ENCODE peak calls at places on chromosome 5, in seven cellular contexts. One of them, this sample, is unnamed.

GRCh38 chr5:34789021-34789531 is 49.9 kb upstream of the TTC23L start:
- DNase-seq in sigmoid colon: no peak
- DNase-seq in GM12891: no peak
- DNase-seq in transverse colon: no peak
- DNase-seq in right lobe of liver: no peak
- DNase-seq in A549: no peak
- DNase-seq in adrenal gland: peak; percentile 84
- DNase-seq in this sample: no peak

GRCh38 chr5:68656936-68657857 is 436.6 kb upstream of the SLC30A5 start:
- DNase-seq in transverse colon: no peak
- DNase-seq in A549: no peak
- DNase-seq in adrenal gland: no peak
- DNase-seq in right lobe of liver: no peak
- DNase-seq in sigmoid colon: no peak
- DNase-seq in GM12891: no peak
- DNase-seq in this sample: no peak

GRCh38 chr5:141747646-141748229 is 65.7 kb upstream of the ARAP3 start:
- DNase-seq in GM12891: no peak
- DNase-seq in A549: no peak
- DNase-seq in sigmoid colon: no peak
- DNase-seq in right lobe of liver: no peak
- DNase-seq in transverse colon: no peak
- DNase-seq in adrenal gland: no peak
- DNase-seq in this sample: no peak

GRCh38 chr5:85814596-85814995 is 803.1 kb upstream of the COX7C start:
- DNase-seq in adrenal gland: no peak
- DNase-seq in GM12891: no peak
- DNase-seq in sigmoid colon: no peak
- DNase-seq in A549: no peak
- DNase-seq in transverse colon: no peak
- DNase-seq in right lobe of liver: no peak
- DNase-seq in this sample: no peak

GRCh38 chr5:2317540-2317939 is 433.9 kb downstream of the IRX2 start:
- DNase-seq in A549: no peak
- DNase-seq in adrenal gland: no peak
- DNase-seq in transverse colon: no peak
- DNase-seq in sigmoid colon: no peak
- DNase-seq in GM12891: no peak
- DNase-seq in right lobe of liver: no peak
- DNase-seq in this sample: no peak

GRCh38 chr5:28344803-28345433 is 1306.5 kb upstream of the CDH9 start:
- DNase-seq in sigmoid colon: no peak
- DNase-seq in A549: no peak
- DNase-seq in GM12891: no peak
- DNase-seq in transverse colon: no peak
- DNase-seq in right lobe of liver: no peak
- DNase-seq in adrenal gland: no peak
- DNase-seq in this sample: no peak

GRCh38 chr5:53059281-53059680 is 50.3 kb downstream of the MOCS2 start:
- DNase-seq in GM12891: no peak
- DNase-seq in transverse colon: no peak
- DNase-seq in adrenal gland: no peak
- DNase-seq in sigmoid colon: no peak
- DNase-seq in A549: no peak
- DNase-seq in right lobe of liver: no peak
- DNase-seq in this sample: no peak

GRCh38 chr5:74894351-74894750 is 28.2 kb upstream of the FAM169A start:
- DNase-seq in transverse colon: no peak
- DNase-seq in GM12891: no peak
- DNase-seq in adrenal gland: no peak
- DNase-seq in sigmoid colon: no peak
- DNase-seq in right lobe of liver: no peak
- DNase-seq in A549: no peak
- DNase-seq in this sample: no peak

GRCh38 chr5:93162201-93162654 is 418.8 kb downstream of the NR2F1-AS1 start:
- DNase-seq in transverse colon: no peak
- DNase-seq in GM12891: no peak
- DNase-seq in adrenal gland: no peak
- DNase-seq in sigmoid colon: no peak
- DNase-seq in A549: no peak
- DNase-seq in right lobe of liver: no peak
- DNase-seq in this sample: no peak

GRCh38 chr5:168471785-168472184 is 14.5 kb upstream of the RARS1 start:
- DNase-seq in A549: no peak
- DNase-seq in right lobe of liver: no peak
- DNase-seq in sigmoid colon: no peak
- DNase-seq in GM12891: no peak
- DNase-seq in adrenal gland: no peak
- DNase-seq in transverse colon: no peak
- DNase-seq in this sample: no peak

GRCh38 chr5:39631948-39632347 is 207.2 kb upstream of the DAB2 start:
- DNase-seq in GM12891: no peak
- DNase-seq in adrenal gland: no peak
- DNase-seq in right lobe of liver: no peak
- DNase-seq in transverse colon: no peak
- DNase-seq in A549: no peak
- DNase-seq in sigmoid colon: no peak
- DNase-seq in this sample: no peak

GRCh38 chr5:178090856-178091255 is 22.5 kb upstream of the N4BP3 start:
- DNase-seq in transverse colon: no peak
- DNase-seq in GM12891: no peak
- DNase-seq in sigmoid colon: no peak
- DNase-seq in right lobe of liver: no peak
- DNase-seq in adrenal gland: no peak
- DNase-seq in A549: no peak
- DNase-seq in this sample: no peak

GRCh38 chr5:146451411-146451810 is 4.3 kb downstream of the TCERG1 start:
- DNase-seq in GM12891: no peak
- DNase-seq in right lobe of liver: no peak
- DNase-seq in A549: no peak
- DNase-seq in transverse colon: no peak
- DNase-seq in sigmoid colon: no peak
- DNase-seq in adrenal gland: no peak
- DNase-seq in this sample: no peak

GRCh38 chr5:23028445-23028844 is 175.3 kb upstream of the CDH12 start:
- DNase-seq in adrenal gland: no peak
- DNase-seq in GM12891: no peak
- DNase-seq in sigmoid colon: no peak
- DNase-seq in transverse colon: no peak
- DNase-seq in right lobe of liver: no peak
- DNase-seq in A549: no peak
- DNase-seq in this sample: no peak

GRCh38 chr5:163649522-163649921 is 144.1 kb downstream of the MAT2B start:
- DNase-seq in sigmoid colon: no peak
- DNase-seq in right lobe of liver: no peak
- DNase-seq in adrenal gland: no peak
- DNase-seq in GM12891: no peak
- DNase-seq in A549: no peak
- DNase-seq in transverse colon: no peak
- DNase-seq in this sample: no peak

GRCh38 chr5:136729901-136730355 is 364.6 kb upstream of the TRPC7 start:
- DNase-seq in adrenal gland: peak; percentile 24
- DNase-seq in transverse colon: no peak
- DNase-seq in right lobe of liver: no peak
- DNase-seq in A549: peak; percentile 28
- DNase-seq in GM12891: no peak
- DNase-seq in sigmoid colon: no peak
- DNase-seq in this sample: no peak

GRCh38 chr5:118486647-118487046 is 501.7 kb downstream of the DTWD2 start:
- DNase-seq in right lobe of liver: no peak
- DNase-seq in sigmoid colon: no peak
- DNase-seq in transverse colon: no peak
- DNase-seq in GM12891: no peak
- DNase-seq in adrenal gland: no peak
- DNase-seq in A549: no peak
- DNase-seq in this sample: no peak

GRCh38 chr5:178474562-178475184 is 115.5 kb downstream of the COL23A1 start:
- DNase-seq in GM12891: no peak
- DNase-seq in adrenal gland: no peak
- DNase-seq in transverse colon: no peak
- DNase-seq in sigmoid colon: no peak
- DNase-seq in A549: no peak
- DNase-seq in right lobe of liver: no peak
- DNase-seq in this sample: no peak

GRCh38 chr5:135596788-135597187 is 18.0 kb upstream of the CXCL14 start:
- DNase-seq in sigmoid colon: no peak
- DNase-seq in right lobe of liver: no peak
- DNase-seq in GM12891: no peak
- DNase-seq in A549: no peak
- DNase-seq in transverse colon: no peak
- DNase-seq in adrenal gland: peak; percentile 31
- DNase-seq in this sample: no peak

GRCh38 chr5:175247146-175247545 is 196.8 kb downstream of the DRD1 start:
- DNase-seq in adrenal gland: no peak
- DNase-seq in transverse colon: no peak
- DNase-seq in GM12891: no peak
- DNase-seq in right lobe of liver: no peak
- DNase-seq in A549: no peak
- DNase-seq in sigmoid colon: no peak
- DNase-seq in this sample: no peak

GRCh38 chr5:115402822-115403577 is 106.5 kb upstream of the CCDC112 start:
- DNase-seq in GM12891: no peak
- DNase-seq in right lobe of liver: no peak
- DNase-seq in adrenal gland: no peak
- DNase-seq in sigmoid colon: no peak
- DNase-seq in A549: no peak
- DNase-seq in transverse colon: no peak
- DNase-seq in this sample: no peak

GRCh38 chr5:143355710-143356109 is 47.8 kb downstream of the NR3C1 start:
- DNase-seq in sigmoid colon: peak; percentile 82
- DNase-seq in right lobe of liver: peak; percentile 57
- DNase-seq in transverse colon: peak; percentile 46
- DNase-seq in GM12891: no peak
- DNase-seq in adrenal gland: peak; percentile 76
- DNase-seq in A549: peak; percentile 93
- DNase-seq in this sample: peak; percentile 61

GRCh38 chr5:108557686-108558085 is 175.8 kb upstream of the FBXL17 start:
- DNase-seq in sigmoid colon: no peak
- DNase-seq in right lobe of liver: no peak
- DNase-seq in transverse colon: no peak
- DNase-seq in adrenal gland: no peak
- DNase-seq in A549: no peak
- DNase-seq in GM12891: no peak
- DNase-seq in this sample: no peak

GRCh38 chr5:74167206-74167929 is 473.2 kb downstream of the ENC1 start:
- DNase-seq in sigmoid colon: no peak
- DNase-seq in right lobe of liver: no peak
- DNase-seq in transverse colon: no peak
- DNase-seq in A549: peak; percentile 6
- DNase-seq in GM12891: no peak
- DNase-seq in adrenal gland: no peak
- DNase-seq in this sample: no peak

GRCh38 chr5:56123531-56124243 is 109.4 kb downstream of the ANKRD55 start:
- DNase-seq in adrenal gland: peak; percentile 92
- DNase-seq in sigmoid colon: peak; percentile 73
- DNase-seq in right lobe of liver: peak; percentile 55
- DNase-seq in transverse colon: peak; percentile 18
- DNase-seq in GM12891: no peak
- DNase-seq in A549: peak; percentile 98
- DNase-seq in this sample: peak; percentile 67
- TF ChIP-seq POLR2A in adrenal gland: no peak
- TF ChIP-seq POLR2A in sigmoid colon: no peak
- TF ChIP-seq POLR2A in right lobe of liver: no peak
- TF ChIP-seq POLR2A in transverse colon: no peak
- TF ChIP-seq POLR2A in GM12891: no peak
- TF ChIP-seq POLR2A in A549: no peak
- TF ChIP-seq POLR2A in this sample: no peak

DNA sequence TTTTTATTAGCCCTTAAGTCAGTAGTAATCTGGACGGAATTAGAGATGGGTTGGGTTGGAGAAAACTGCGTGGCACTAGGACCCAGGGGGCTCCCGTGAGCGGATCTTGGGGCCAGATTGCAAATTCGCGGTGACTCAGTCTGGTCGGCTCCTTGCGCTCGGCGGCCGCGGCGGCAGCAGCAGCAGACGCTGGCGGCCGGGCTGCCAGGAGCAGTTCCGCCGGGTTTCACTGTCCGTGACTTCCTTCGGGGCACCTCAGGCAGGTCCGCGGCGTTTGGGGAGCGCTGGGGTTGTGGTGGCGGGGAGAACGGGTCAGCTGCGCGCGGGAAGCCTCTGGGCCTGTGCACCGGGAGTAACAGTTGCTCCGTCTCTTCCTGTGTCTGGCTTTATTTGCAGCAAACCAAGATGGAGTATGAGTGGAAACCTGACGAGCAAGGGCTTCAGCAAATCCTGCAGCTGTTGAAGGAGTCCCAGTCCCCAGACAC is 31.6 kb downstream of the TNPO1 start:
- DNase-seq in transverse colon: peak; percentile 93
- DNase-seq in sigmoid colon: peak; percentile 93
- DNase-seq in A549: peak; percentile 53
- DNase-seq in right lobe of liver: peak; percentile 95
- DNase-seq in adrenal gland: peak; percentile 89
- DNase-seq in GM12891: peak; percentile 49
- DNase-seq in this sample: peak; percentile 86
- TF ChIP-seq POLR2A in transverse colon: peak; percentile 95
- TF ChIP-seq POLR2A in sigmoid colon: peak; percentile 93
- TF ChIP-seq POLR2A in A549: peak; percentile 96
- TF ChIP-seq POLR2A in right lobe of liver: peak; percentile 96
- TF ChIP-seq POLR2A in adrenal gland: peak; percentile 94
- TF ChIP-seq POLR2A in GM12891: peak; percentile 97
- TF ChIP-seq POLR2A in this sample: peak; percentile 68

GRCh38 chr5:18281947-18282557 is 647.8 kb downstream of the TAF11L14 start:
- DNase-seq in right lobe of liver: no peak
- DNase-seq in transverse colon: no peak
- DNase-seq in A549: peak; percentile 67
- DNase-seq in adrenal gland: no peak
- DNase-seq in sigmoid colon: no peak
- DNase-seq in GM12891: no peak
- DNase-seq in this sample: no peak
- TF ChIP-seq POLR2A in right lobe of liver: no peak
- TF ChIP-seq POLR2A in transverse colon: no peak
- TF ChIP-seq POLR2A in A549: no peak
- TF ChIP-seq POLR2A in adrenal gland: no peak
- TF ChIP-seq POLR2A in sigmoid colon: no peak
- TF ChIP-seq POLR2A in GM12891: no peak
- TF ChIP-seq POLR2A in this sample: no peak

GRCh38 chr5:172299916-172300439 is 16.4 kb upstream of the UBTD2 start:
- DNase-seq in transverse colon: no peak
- DNase-seq in adrenal gland: no peak
- DNase-seq in A549: no peak
- DNase-seq in right lobe of liver: no peak
- DNase-seq in sigmoid colon: no peak
- DNase-seq in GM12891: no peak
- DNase-seq in this sample: no peak

GRCh38 chr5:172305380-172305779 is 21.8 kb upstream of the UBTD2 start:
- DNase-seq in A549: no peak
- DNase-seq in sigmoid colon: no peak
- DNase-seq in adrenal gland: no peak
- DNase-seq in transverse colon: no peak
- DNase-seq in GM12891: no peak
- DNase-seq in right lobe of liver: no peak
- DNase-seq in this sample: no peak

GRCh38 chr5:172302047-172302710 is 18.6 kb upstream of the UBTD2 start:
- DNase-seq in right lobe of liver: no peak
- DNase-seq in GM12891: no peak
- DNase-seq in transverse colon: no peak
- DNase-seq in adrenal gland: no peak
- DNase-seq in sigmoid colon: no peak
- DNase-seq in A549: no peak
- DNase-seq in this sample: no peak

GRCh38 chr5:172303090-172303995 is 19.8 kb upstream of the UBTD2 start:
- DNase-seq in adrenal gland: peak; percentile 69
- DNase-seq in right lobe of liver: no peak
- DNase-seq in transverse colon: no peak
- DNase-seq in GM12891: no peak
- DNase-seq in sigmoid colon: no peak
- DNase-seq in A549: no peak
- DNase-seq in this sample: no peak

GRCh38 chr5:172303996-172304335 is 20.4 kb upstream of the UBTD2 start:
- DNase-seq in sigmoid colon: no peak
- DNase-seq in transverse colon: no peak
- DNase-seq in right lobe of liver: no peak
- DNase-seq in A549: no peak
- DNase-seq in adrenal gland: no peak
- DNase-seq in GM12891: no peak
- DNase-seq in this sample: no peak
- TF ChIP-seq POLR2A in sigmoid colon: no peak
- TF ChIP-seq POLR2A in transverse colon: no peak
- TF ChIP-seq POLR2A in right lobe of liver: no peak
- TF ChIP-seq POLR2A in A549: no peak
- TF ChIP-seq POLR2A in adrenal gland: no peak
- TF ChIP-seq POLR2A in GM12891: no peak
- TF ChIP-seq POLR2A in this sample: no peak